ENCODE peak calls at places on chromosomes 16 and 17, in four cellular contexts. W is psoas muscle; C is ureter; P is activated T-helper 1 cell treated with anti-CD3 and anti-CD28 coated beads, Interleukin-12 subunit alpha, Interleukin-12 subunit beta, Interleukin-2, Interleukin-4 antibody, amounts not matched to agents 30 ng/mL and 10 ng/mL and 1 ng/mL, durations not matched to agents 14 hours and 24 hours and 36 hours. Q is an unnamed sample.

GRCh38 chr17:74239169-74239568 is 25.8 kb downstream of the TTYH2 start:
- DNase-seq in W (no peak), C (peak), P (no peak), Q (no peak)

GRCh38 chr16:11348737-11349598 is 3.7 kb downstream of the RMI2 start:
- DNase-seq in W (no peak), C (no peak), P (no peak), Q (peak)

GRCh38 chr16:1330260-1330914 is 3.1 kb upstream of the BAIAP3 start:
- DNase-seq in W (no peak), C (no peak), P (no peak), Q (no peak)

GRCh38 chr17:79080761-79081290 is 6.2 kb downstream of the ENGASE start:
- DNase-seq in W (peak), C (no peak), P (no peak), Q (peak)

GRCh38 chr17:78966123-78966813 is 13.5 kb downstream of the LGALS3BP start:
- DNase-seq in W (no peak), C (no peak), P (no peak), Q (no peak)

GRCh38 chr16:48279199-48279598 is 31.9 kb upstream of the ABCC11 start:
- DNase-seq in W (no peak), C (no peak), P (no peak), Q (no peak)

GRCh38 chr16:6035161-6035560 is 937.6 kb upstream of the EEF2KMT start:
- DNase-seq in W (no peak), C (no peak), P (no peak), Q (no peak)

GRCh38 chr17:71921726-71922320 is 199.0 kb upstream of the SOX9 start:
- DNase-seq in W (no peak), C (no peak), P (no peak), Q (no peak)

Q was measured in heart left ventricle.